ENCODE peak calls at places on chromosomes 3 and 15, in eight cellular contexts. G is heart right ventricle; O is GM23248; E is cardiac fibroblast; R is right lobe of liver; M is tibial nerve; D is CD8-positive, alpha-beta memory T cell; U is stomach. P is an unnamed sample.
A peak's percentile ranks its signal among the peaks of the same experiment; 100 is the strongest.

GRCh38 chr15:43143203-43143941 is 10.0 kb downstream of the TMEM62 start:
- DNase-seq in D (no peak), E (peak; percentile 17), O (no peak), G (no peak), U (no peak), R (no peak), M (no peak), P (no peak)

GRCh38 chr15:63054985-63055384 is 12.4 kb downstream of the TPM1 start:
- DNase-seq in O (peak; percentile 46), R (no peak), G (no peak), U (no peak), M (no peak), E (peak; percentile 32), D (no peak), P (no peak)

GRCh38 chr3:79380581-79380980 is 387.2 kb downstream of the ROBO1 start:
- DNase-seq in G (no peak), D (no peak), O (peak; percentile 48), M (no peak), R (no peak), E (peak; percentile 40), U (no peak), P (no peak)

GRCh38 chr15:80773792-80774352 is 5.3 kb upstream of the CEMIP start:
- DNase-seq in D (no peak), E (no peak), O (no peak), U (no peak), M (no peak), G (no peak), R (no peak), P (no peak)

GRCh38 chr3:99901200-99901926 is 83.7 kb downstream of the CMSS1 start:
- DNase-seq in U (no peak), D (no peak), G (no peak), R (no peak), M (no peak), E (peak; percentile 93), O (peak; percentile 92), P (no peak)

GRCh38 chr3:98182196-98182595 is 15.7 kb downstream of the OR5H15 start:
- DNase-seq in U (no peak), D (no peak), G (no peak), R (no peak), O (no peak), E (no peak), M (no peak), P (no peak)

GRCh38 chr15:50686468-50687301 is at the start of gene TRPM7:
- DNase-seq in M (peak; percentile 82), G (peak; percentile 91), U (peak; percentile 91), D (peak; percentile 90), O (peak; percentile 97), E (peak; percentile 87), R (peak; percentile 92), P (peak; percentile 24)

GRCh38 chr15:57703387-57703786 is 3.1 kb upstream of the POLR2M start:
- DNase-seq in D (peak; percentile 60), G (no peak), O (no peak), U (no peak), M (no peak), R (no peak), E (no peak), P (no peak)

GRCh38 chr15:96701443-96701842 is 370.9 kb downstream of the NR2F2 start:
- DNase-seq in M (no peak), R (no peak), E (no peak), D (no peak), G (no peak), O (peak; percentile 3), U (no peak), P (no peak)

GRCh38 chr3:52402706-52403270 is 42.1 kb downstream of the SEMA3G start:
- DNase-seq in O (no peak), R (no peak), M (no peak), U (no peak), D (no peak), G (no peak), E (no peak), P (no peak)

GRCh38 chr3:59605318-59605717 is 555.5 kb upstream of the CFAP20DC start:
- DNase-seq in R (no peak), U (peak; percentile 45), O (no peak), E (no peak), D (no peak), M (no peak), G (no peak), P (no peak)

GRCh38 chr3:4734454-4734853 is 241.3 kb downstream of the ITPR1 start:
- DNase-seq in U (no peak), G (no peak), M (no peak), O (no peak), R (no peak), E (no peak), D (no peak), P (no peak)

GRCh38 chr3:124923833-124924232 is 10.7 kb downstream of the MUC13 start:
- DNase-seq in U (no peak), O (peak; percentile 51), M (no peak), G (no peak), E (peak; percentile 23), R (no peak), D (no peak), P (no peak)

GRCh38 chr3:124928333-124929202 is 6.0 kb downstream of the MUC13 start:
- DNase-seq in E (peak; percentile 84), M (peak; percentile 50), G (peak; percentile 31), R (peak; percentile 64), O (peak; percentile 76), U (peak; percentile 76), D (peak; percentile 30), P (peak; percentile 82)

GRCh38 chr3:124927454-124928079 is 7.0 kb downstream of the MUC13 start:
- DNase-seq in U (no peak), O (no peak), R (no peak), E (no peak), D (no peak), G (no peak), M (no peak), P (no peak)

GRCh38 chr3:124926426-124927116 is 8.0 kb downstream of the MUC13 start:
- DNase-seq in O (peak; percentile 14), G (no peak), E (no peak), M (no peak), D (no peak), R (no peak), U (no peak), P (no peak)

DNA sequence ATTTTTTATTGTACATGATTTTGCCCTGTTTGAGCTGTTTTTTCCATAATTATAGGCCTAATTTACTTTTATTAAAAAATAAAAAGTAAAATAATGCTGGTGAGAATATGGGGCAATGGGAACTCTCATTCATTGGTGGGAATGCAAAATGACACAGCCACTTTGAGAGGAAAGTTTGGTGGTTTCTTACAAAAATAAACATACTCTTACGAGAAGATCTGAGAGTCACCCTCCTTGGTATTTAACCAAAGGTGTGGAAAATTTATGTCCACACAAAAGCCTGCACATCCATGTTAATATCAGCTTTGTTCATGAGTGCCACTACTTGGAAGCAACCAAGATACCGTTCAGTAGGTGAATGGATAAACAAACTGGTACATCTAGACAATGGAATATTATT is 9.8 kb downstream of the MUC13 start:
- DNase-seq in O (no peak), D (no peak), G (no peak), E (no peak), R (no peak), M (no peak), U (no peak), P (no peak)
- H3K4me3 ChIP-seq in O (no peak overlapping the region), D (no peak overlapping the region), G (no peak overlapping the region), E (no peak overlapping the region), R (no peak overlapping the region), M (no peak overlapping the region), U (no peak overlapping the region), P (no peak overlapping the region)

DNA sequence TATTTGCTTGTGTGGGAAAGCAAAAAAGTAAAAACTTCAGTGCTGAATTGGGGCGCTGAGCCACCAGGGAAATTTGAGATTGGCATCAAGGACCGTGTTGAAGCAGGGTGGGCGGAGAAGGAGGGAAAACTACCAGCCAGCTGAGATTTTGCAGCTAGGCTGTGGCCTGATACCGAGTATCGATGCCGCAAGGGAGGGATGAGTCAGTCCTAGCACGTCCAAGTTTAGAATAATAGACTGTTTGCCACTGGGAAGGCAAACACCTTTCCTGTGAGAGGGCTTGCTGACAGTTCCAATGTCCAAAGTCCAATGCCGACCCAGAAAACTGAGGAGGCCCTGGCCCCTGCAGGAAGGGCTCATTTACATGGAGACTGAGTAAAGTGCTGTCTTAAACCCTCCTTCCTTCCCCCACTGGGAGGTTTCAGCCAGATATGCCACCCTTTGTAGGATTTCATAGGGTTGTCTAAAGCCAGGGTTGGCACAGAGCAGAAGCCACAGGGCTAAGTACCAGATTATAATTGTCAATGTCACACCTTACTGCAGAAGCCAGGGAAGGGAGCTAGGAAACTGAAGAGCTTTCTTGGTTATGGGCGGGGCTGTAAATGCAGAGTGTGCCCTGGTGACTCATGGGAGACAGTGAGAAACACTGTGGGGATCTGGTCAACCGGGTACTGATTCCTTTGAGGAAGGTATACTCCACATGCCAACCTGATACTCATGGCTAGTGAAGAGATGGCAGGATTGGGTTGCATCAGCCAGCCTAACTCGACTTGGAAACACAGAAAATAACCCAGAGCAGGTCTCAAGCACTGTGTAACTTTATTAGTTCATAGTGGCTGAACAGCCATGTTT is 28.4 kb upstream of the PIK3CB start:
- DNase-seq in G (no peak), D (no peak), U (peak; percentile 51), E (peak; percentile 70), O (peak; percentile 89), R (peak; percentile 64), M (no peak), P (no peak)
- H3K4me3 ChIP-seq in G (peak overlapping the region; percentile 4), D (no peak overlapping the region), U (no peak overlapping the region), E (no peak overlapping the region), O (peak overlapping the region; percentile 22), R (no peak overlapping the region), M (no peak overlapping the region), P (no peak overlapping the region)

DNA sequence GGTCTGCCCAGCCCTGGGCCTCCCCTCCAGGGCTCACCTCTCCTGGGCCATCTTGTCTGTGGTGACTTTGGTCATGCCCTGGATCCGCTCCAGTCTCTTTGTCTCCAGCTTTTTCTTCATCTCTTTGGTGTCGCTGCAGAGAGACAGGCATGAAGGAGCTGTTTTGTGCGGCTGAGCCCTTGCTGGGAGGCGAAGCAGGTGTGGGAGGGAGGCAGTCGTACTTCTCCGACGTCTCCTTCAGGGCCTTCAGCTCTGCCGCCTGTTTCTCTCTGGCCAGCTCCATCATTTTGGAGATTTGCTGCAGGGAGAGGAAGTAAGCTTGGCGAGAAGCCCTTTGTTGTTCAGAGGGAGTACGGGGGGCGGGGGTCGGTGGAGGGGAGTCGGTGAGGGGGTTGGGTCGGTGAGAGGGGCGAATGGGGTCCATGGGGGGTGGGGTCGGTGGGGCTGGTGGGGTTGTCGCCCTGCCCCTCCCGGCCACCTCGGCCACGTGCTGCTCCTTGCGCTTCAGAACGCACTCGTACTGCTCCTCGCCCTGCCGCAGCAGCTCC is 7.8 kb upstream of the ANKRD63 start:
- DNase-seq in G (no peak), D (no peak), O (no peak), R (no peak), E (no peak), M (no peak), U (no peak), P (no peak)
- H3K4me3 ChIP-seq in G (peak overlapping the region; percentile 41), D (no peak overlapping the region), O (peak overlapping the region; percentile 56), R (peak overlapping the region; percentile 29), E (peak overlapping the region; percentile 24), M (peak overlapping the region; percentile 18), U (peak overlapping the region; percentile 53), P (peak overlapping the region; percentile 43)

GRCh38 chr3:154431043-154431442 is 1.1 kb upstream of the GPR149 start:
- DNase-seq in U (no peak), R (no peak), D (no peak), O (no peak), E (no peak), G (no peak), M (no peak), P (no peak)

GRCh38 chr3:154427685-154428291 is 2.2 kb downstream of the GPR149 start:
- DNase-seq in U (no peak), R (no peak), M (no peak), D (no peak), G (no peak), O (no peak), E (no peak), P (no peak)

GRCh38 chr3:154428369-154429206 is 1.4 kb downstream of the GPR149 start:
- DNase-seq in M (no peak), G (peak; percentile 4), R (no peak), U (no peak), E (no peak), O (peak; percentile 5), D (no peak), P (no peak)

GRCh38 chr3:154430014-154430413 is at the start of gene GPR149:
- DNase-seq in R (no peak), U (no peak), E (no peak), M (no peak), G (no peak), O (no peak), D (no peak), P (no peak)
- H3K4me3 ChIP-seq in R (no peak within 1 kb of the TSS), U (peak within 1 kb of the TSS; percentile 48), E (no peak within 1 kb of the TSS), M (no peak within 1 kb of the TSS), G (no peak within 1 kb of the TSS), O (no peak within 1 kb of the TSS), D (no peak within 1 kb of the TSS), P (no peak within 1 kb of the TSS)

P was measured in ascending aorta.